ENCODE peak calls at places on chromosomes 1 and 21, in eight cellular contexts. E is substantia nigra; P is iris pigment epithelial cell; Z is right cardiac atrium; B is tibial artery; L is AG04449; R is stimulated activated naive CD4-positive, alpha-beta T cell; D is cardiac fibroblast. M is an unnamed sample.

GRCh38 chr1:42953182-42954180 is 5.2 kb downstream of the SLC2A1 start:
- DNase-seq in E (peak; percentile 52), P (no peak), Z (no peak), B (no peak), L (no peak), R (no peak), D (no peak), M (no peak)

GRCh38 chr1:203127672-203128611 is at the start of gene ADORA1:
- DNase-seq in E (peak; percentile 68), P (peak; percentile 73), Z (peak; percentile 68), B (peak; percentile 76), L (no peak), R (no peak), D (peak; percentile 72), M (peak; percentile 80)

GRCh38 chr1:203117611-203118575 is 9.6 kb upstream of the ADORA1 start:
- DNase-seq in E (peak; percentile 80), P (peak; percentile 55), Z (peak; percentile 81), B (peak; percentile 77), L (no peak), R (no peak), D (peak; percentile 81), M (peak; percentile 76)

GRCh38 chr1:78856096-78856495 is 150.4 kb downstream of the ADGRL4 start:
- DNase-seq in E (no peak), P (no peak), Z (no peak), B (no peak), L (no peak), R (no peak), D (no peak), M (no peak)

GRCh38 chr1:37240897-37241296 is 206.6 kb upstream of the GRIK3 start:
- DNase-seq in E (no peak), P (no peak), Z (no peak), B (no peak), L (no peak), R (no peak), D (no peak), M (no peak)

GRCh38 chr1:80639777-80640533 is 1160.8 kb upstream of the ADGRL2 start:
- DNase-seq in E (no peak), P (no peak), Z (no peak), B (no peak), L (no peak), R (no peak), D (no peak), M (no peak)

GRCh38 chr1:24827737-24828136 is 82.5 kb downstream of the CLIC4 start:
- DNase-seq in E (no peak), P (no peak), Z (no peak), B (no peak), L (no peak), R (no peak), D (peak; percentile 52), M (no peak)

GRCh38 chr21:23245231-23245630 is 2247.0 kb downstream of the NCAM2 start:
- DNase-seq in E (no peak), P (no peak), Z (no peak), B (no peak), L (no peak), R (no peak), D (no peak), M (no peak)

GRCh38 chr1:41381691-41382530 is 20.7 kb downstream of the FOXO6 start:
- DNase-seq in E (no peak), P (peak; percentile 8), Z (peak; percentile 70), B (peak; percentile 82), L (no peak), R (no peak), D (peak; percentile 51), M (no peak)

GRCh38 chr1:206419250-206419649 is 51.0 kb upstream of the IKBKE start:
- DNase-seq in E (no peak), P (peak; percentile 20), Z (no peak), B (no peak), L (no peak), R (no peak), D (no peak), M (no peak)

GRCh38 chr1:37150986-37151385 is 116.7 kb upstream of the GRIK3 start:
- DNase-seq in E (no peak), P (no peak), Z (no peak), B (no peak), L (no peak), R (no peak), D (no peak), M (no peak)

GRCh38 chr1:246333855-246334254 is 173.2 kb downstream of the SMYD3 start:
- DNase-seq in E (no peak), P (no peak), Z (no peak), B (no peak), L (no peak), R (no peak), D (no peak), M (no peak)

GRCh38 chr21:32771134-32771523 is 426 bp downstream of the PAXBP1 start:
- DNase-seq in E (peak; percentile 37), P (peak; percentile 71), Z (peak; percentile 66), B (peak; percentile 80), L (no peak), R (peak; percentile 60), D (peak; percentile 64), M (peak; percentile 64)

GRCh38 chr1:234889643-234890042 is 239.0 kb downstream of the TOMM20 start:
- DNase-seq in E (no peak), P (no peak), Z (no peak), B (no peak), L (no peak), R (no peak), D (no peak), M (no peak)

GRCh38 chr1:41371630-41372599 is 10.7 kb downstream of the FOXO6 start:
- DNase-seq in E (peak; percentile 35), P (no peak), Z (no peak), B (no peak), L (no peak), R (no peak), D (no peak), M (no peak)

GRCh38 chr1:34199927-34200326 is 23.2 kb downstream of the C1orf94 start:
- DNase-seq in E (no peak), P (no peak), Z (no peak), B (no peak), L (no peak), R (no peak), D (no peak), M (peak; percentile 90)

GRCh38 chr1:220526294-220526693 is 1.6 kb upstream of the MARK1 start:
- DNase-seq in E (no peak), P (no peak), Z (no peak), B (no peak), L (no peak), R (no peak), D (no peak), M (no peak)

GRCh38 chr1:195899762-195900352 is 708.4 kb downstream of the KCNT2 start:
- DNase-seq in E (no peak), P (peak; percentile 72), Z (no peak), B (no peak), L (no peak), R (no peak), D (peak; percentile 16), M (no peak)

GRCh38 chr1:226584164-226584563 is 35.6 kb downstream of the STUM start:
- DNase-seq in E (no peak), P (no peak), Z (no peak), B (no peak), L (no peak), R (no peak), D (no peak), M (no peak)

GRCh38 chr1:3327936-3328590 is 126.4 kb upstream of the ARHGEF16 start:
- DNase-seq in E (no peak), P (no peak), Z (peak; percentile 50), B (no peak), L (no peak), R (no peak), D (peak; percentile 18), M (no peak)

GRCh38 chr1:119713039-119713537 is 1.4 kb downstream of the PHGDH start:
- DNase-seq in E (no peak), P (peak; percentile 17), Z (no peak), B (no peak), L (no peak), R (no peak), D (no peak), M (no peak)

GRCh38 chr1:205610036-205610435 is 21.8 kb downstream of the ELK4 start:
- DNase-seq in E (no peak), P (peak; percentile 57), Z (no peak), B (no peak), L (no peak), R (no peak), D (peak; percentile 61), M (no peak)

GRCh38 chr1:21497466-21498061 is 11.7 kb upstream of the ALPL start:
- DNase-seq in E (no peak), P (no peak), Z (no peak), B (peak; percentile 38), L (no peak), R (no peak), D (no peak), M (no peak)

GRCh38 chr1:210687582-210688279 is 359.0 kb downstream of the HHAT start:
- DNase-seq in E (no peak), P (peak; percentile 1), Z (no peak), B (no peak), L (no peak), R (no peak), D (no peak), M (peak; percentile 87)

GRCh38 chr1:155856257-155856974 is 598 bp downstream of the GON4L start:
- DNase-seq in E (no peak), P (no peak), Z (no peak), B (peak; percentile 11), L (no peak), R (no peak), D (no peak), M (no peak)

GRCh38 chr1:45994423-45994822 is 138.0 kb downstream of the PIK3R3 start:
- DNase-seq in E (no peak), P (no peak), Z (no peak), B (no peak), L (no peak), R (no peak), D (no peak), M (no peak)

GRCh38 chr1:22805672-22806038 is 95.0 kb downstream of the EPHB2 start:
- DNase-seq in E (no peak), P (no peak), Z (no peak), B (no peak), L (no peak), R (no peak), D (no peak), M (no peak)

GRCh38 chr1:47416319-47417128 is 439 bp downstream of the FOXE3 start:
- DNase-seq in E (no peak), P (no peak), Z (no peak), B (no peak), L (no peak), R (no peak), D (no peak), M (no peak)

GRCh38 chr1:90045853-90046563 is 51.1 kb downstream of the ZNF326 start:
- DNase-seq in E (no peak), P (peak; percentile 33), Z (no peak), B (no peak), L (no peak), R (no peak), D (peak; percentile 31), M (peak; percentile 5)

M was measured in H54.